ENCODE peak calls at places on chromosome 15, in six cellular contexts. B, A, K, S, C and T are unnamed samples.

GRCh38 chr15:28868744-28869143 is 17.0 kb upstream of the APBA2 start:
- DNase-seq in S (no peak), K (no peak), C (no peak), A (no peak), B (no peak), T (no peak)

GRCh38 chr15:83697716-83698115 is 43.8 kb downstream of the ADAMTSL3 start:
- DNase-seq in S (no peak), A (no peak), C (no peak), B (no peak), K (no peak), T (no peak)

GRCh38 chr15:90376789-90377188 is 11.3 kb upstream of the IQGAP1 start:
- DNase-seq in K (no peak), B (no peak), A (no peak), S (no peak), C (no peak), T (peak; percentile 87)

GRCh38 chr15:76140069-76140454 is 80.3 kb downstream of the TMEM266 start:
- DNase-seq in C (no peak), S (no peak), K (no peak), B (no peak), A (no peak), T (no peak)

GRCh38 chr15:85785887-85786777 is 8.6 kb downstream of the KLHL25 start:
- DNase-seq in S (peak; percentile 58), K (no peak), A (no peak), B (no peak), C (no peak), T (no peak)

GRCh38 chr15:69074011-69074842 is 59.7 kb downstream of the NOX5 start:
- DNase-seq in K (no peak), A (no peak), S (peak; percentile 66), B (no peak), C (peak; percentile 7), T (no peak)

GRCh38 chr15:37037256-37037655 is 63.1 kb downstream of the MEIS2 start:
- DNase-seq in A (no peak), C (no peak), B (no peak), K (no peak), S (no peak), T (no peak)

GRCh38 chr15:51620647-51621046 is 1.9 kb downstream of the DMXL2 start:
- DNase-seq in A (no peak), C (peak; percentile 22), S (no peak), K (no peak), B (no peak), T (no peak)

GRCh38 chr15:27392163-27392562 is 421.2 kb downstream of the GABRG3 start:
- DNase-seq in B (no peak), C (no peak), K (no peak), A (no peak), S (no peak), T (no peak)

GRCh38 chr15:70195808-70196304 is 98.1 kb upstream of the TLE3 start:
- DNase-seq in B (no peak), K (no peak), S (peak; percentile 95), C (no peak), A (peak; percentile 76), T (no peak)

GRCh38 chr15:38652998-38653397 is 88.4 kb upstream of the RASGRP1 start:
- DNase-seq in A (no peak), S (no peak), B (no peak), K (peak; percentile 28), C (no peak), T (peak; percentile 88)

GRCh38 chr15:35693286-35693685 is 147.3 kb upstream of the DPH6 start:
- DNase-seq in C (no peak), B (no peak), S (peak; percentile 70), A (no peak), K (no peak), T (no peak)

GRCh38 chr15:44804303-44805046 is 68.1 kb downstream of the TRIM69 start:
- DNase-seq in K (no peak), A (no peak), S (no peak), C (no peak), B (no peak), T (no peak)

GRCh38 chr15:28895146-28895545 is 9.4 kb downstream of the APBA2 start:
- DNase-seq in C (no peak), S (no peak), B (no peak), A (no peak), K (no peak), T (no peak)

GRCh38 chr15:66389859-66390382 is 3.2 kb downstream of the MAP2K1 start:
- DNase-seq in A (no peak), B (no peak), K (no peak), S (no peak), C (no peak), T (no peak)

GRCh38 chr15:69976366-69976994 is 121.2 kb downstream of the TLE3 start:
- DNase-seq in B (no peak), A (no peak), S (peak; percentile 10), C (no peak), K (peak; percentile 8), T (peak; percentile 66)

GRCh38 chr15:48897144-48897814 is 19.3 kb downstream of the EID1 start:
- DNase-seq in B (no peak), C (no peak), A (peak; percentile 48), S (peak; percentile 69), K (no peak), T (no peak)

GRCh38 chr15:43225201-43225949 is 4.6 kb upstream of the EPB42 start:
- DNase-seq in K (no peak), B (no peak), A (peak; percentile 11), C (no peak), S (peak; percentile 44), T (peak; percentile 49)

GRCh38 chr15:74960995-74961588 is 4.5 kb upstream of the RPP25 start:
- DNase-seq in A (no peak), B (no peak), K (no peak), S (no peak), C (no peak), T (no peak)

GRCh38 chr15:69045810-69046209 is 31.3 kb downstream of the NOX5 start:
- DNase-seq in B (no peak), A (no peak), C (no peak), S (peak; percentile 42), K (no peak), T (no peak)

GRCh38 chr15:77517579-77517978 is 96.9 kb downstream of the HMG20A start:
- DNase-seq in B (no peak), C (no peak), S (no peak), K (no peak), A (no peak), T (no peak)

GRCh38 chr15:44038801-44039200 is 156.3 kb downstream of the FRMD5 start:
- DNase-seq in A (no peak), K (no peak), S (peak; percentile 64), C (no peak), B (no peak), T (no peak)

GRCh38 chr15:32824777-32825176 is 107.0 kb downstream of the GREM1 start:
- DNase-seq in S (peak; percentile 96), C (no peak), A (peak; percentile 74), K (no peak), B (no peak), T (no peak)

GRCh38 chr15:23912191-23912590 is 225.1 kb upstream of the NDN start:
- DNase-seq in K (no peak), B (no peak), C (no peak), A (no peak), S (no peak), T (no peak)

GRCh38 chr15:80743189-80743833 is 35.9 kb upstream of the CEMIP start:
- DNase-seq in C (peak; percentile 33), K (no peak), A (no peak), S (no peak), B (no peak), T (no peak)

GRCh38 chr15:90294159-90294558 is 28.7 kb downstream of the NGRN start:
- DNase-seq in B (no peak), S (no peak), K (no peak), A (no peak), C (no peak), T (no peak)

GRCh38 chr15:52217186-52217585 is 26.0 kb upstream of the GNB5 start:
- DNase-seq in B (no peak), S (no peak), A (no peak), K (no peak), C (no peak), T (peak; percentile 35)

GRCh38 chr15:28725556-28725955 is 13.3 kb upstream of the GOLGA8M start:
- DNase-seq in K (no peak), C (no peak), S (no peak), A (no peak), B (no peak), T (no peak)

GRCh38 chr15:29139540-29140459 is 129.8 kb downstream of the NSMCE3 start:
- DNase-seq in A (no peak), S (no peak), C (peak; percentile 38), B (no peak), K (peak; percentile 24), T (peak; percentile 53)

GRCh38 chr15:83413054-83413719 is 34.0 kb upstream of the SH3GL3 start:
- DNase-seq in K (no peak), B (no peak), S (no peak), A (no peak), C (no peak), T (no peak)

GRCh38 chr15:81419304-81419943 is 45.4 kb upstream of the TMC3 start:
- DNase-seq in C (no peak), K (no peak), A (peak; percentile 10), B (no peak), S (peak; percentile 39), T (no peak)

GRCh38 chr15:81327526-81327925 is 3.6 kb upstream of the STARD5 start:
- DNase-seq in C (no peak), K (no peak), S (peak; percentile 94), A (peak; percentile 74), B (no peak), T (no peak)